ENCODE peak calls at places on chromosomes 11 and 22, in six cellular contexts. F, Z, X, J, Q and W are unnamed samples.

GRCh38 chr11:75445315-75445953 is 12.4 kb upstream of the KLHL35 start:
- DNase-seq in X (peak; percentile 80), J (peak; percentile 57), Q (peak; percentile 60), Z (peak; percentile 73), F (peak; percentile 67), W (peak; percentile 82)

GRCh38 chr11:16812274-16812673 is 73.8 kb downstream of the C11orf58 start:
- DNase-seq in X (no peak), Z (no peak), J (no peak), Q (no peak), F (no peak), W (no peak)

GRCh38 chr22:31206896-31207687 is 5.0 kb upstream of the LIMK2 start:
- DNase-seq in Z (peak; percentile 31), X (peak; percentile 57), Q (no peak), F (no peak), J (peak; percentile 22), W (peak; percentile 70)

GRCh38 chr11:103491777-103492176 is 382.6 kb downstream of the DYNC2H1 start:
- DNase-seq in X (no peak), J (no peak), F (peak; percentile 8), Q (no peak), Z (no peak), W (no peak)

GRCh38 chr11:69374110-69374981 is 80.4 kb downstream of the MYEOV start:
- DNase-seq in Q (no peak), X (peak; percentile 84), J (no peak), Z (peak; percentile 3), F (no peak), W (peak; percentile 26)

GRCh38 chr11:83166193-83166866 is 9.4 kb downstream of the PCF11 start:
- DNase-seq in J (no peak), Z (no peak), F (no peak), Q (no peak), X (no peak), W (no peak)

GRCh38 chr22:30680998-30681770 is 13.5 kb upstream of the OSBP2 start:
- DNase-seq in J (peak; percentile 36), X (no peak), Q (no peak), Z (no peak), F (no peak), W (peak; percentile 36)

GRCh38 chr11:111918390-111919256 is at the start of gene C11orf52:
- DNase-seq in Q (peak; percentile 50), Z (no peak), X (peak; percentile 83), J (peak; percentile 34), F (peak; percentile 35), W (peak; percentile 40)

GRCh38 chr22:39148727-39149535 is 3.5 kb downstream of the CBX7 start:
- DNase-seq in Q (peak; percentile 21), J (no peak), Z (peak; percentile 70), X (peak; percentile 54), F (peak; percentile 31), W (peak; percentile 79)

GRCh38 chr11:13109616-13110015 is 100.5 kb downstream of the RASSF10 start:
- DNase-seq in F (no peak), Z (no peak), X (no peak), J (no peak), Q (no peak), W (no peak)

GRCh38 chr22:39349967-39350802 is at the start of gene SYNGR1:
- DNase-seq in Z (no peak), X (no peak), F (peak; percentile 29), Q (no peak), J (no peak), W (peak; percentile 52)

GRCh38 chr11:131656839-131657211 is 286.4 kb downstream of the NTM start:
- DNase-seq in F (no peak), X (no peak), Z (no peak), Q (no peak), J (no peak), W (no peak)

GRCh38 chr11:134164490-134165370 is 59.0 kb downstream of the NCAPD3 start:
- DNase-seq in J (no peak), X (no peak), Q (no peak), F (no peak), Z (no peak), W (no peak)

GRCh38 chr11:113289341-113290187 is 24.8 kb upstream of the TTC12 start:
- DNase-seq in Q (peak; percentile 52), F (peak; percentile 61), X (peak; percentile 67), J (peak; percentile 64), Z (peak; percentile 54), W (peak; percentile 65)

GRCh38 chr11:90774727-90775572 is 552.1 kb upstream of the CHORDC1 start:
- DNase-seq in Q (no peak), Z (no peak), X (no peak), F (no peak), J (no peak), W (no peak)

GRCh38 chr11:1125803-1126202 is 31.9 kb upstream of the MUC5AC start:
- DNase-seq in Q (no peak), X (no peak), Z (no peak), J (no peak), F (no peak), W (peak; percentile 8)

GRCh38 chr11:64341429-64341828 is 1.4 kb downstream of the CCDC88B start:
- DNase-seq in J (no peak), Z (no peak), F (no peak), Q (no peak), X (peak; percentile 49), W (no peak)

GRCh38 chr11:14793546-14793945 is 98.5 kb downstream of the CYP2R1 start:
- DNase-seq in F (no peak), J (peak; percentile 22), Z (no peak), Q (no peak), X (no peak), W (no peak)

GRCh38 chr22:45179276-45180049 is 15.7 kb downstream of the NUP50 start:
- DNase-seq in F (no peak), X (no peak), J (no peak), Z (no peak), Q (no peak), W (no peak)

GRCh38 chr11:57354699-57355098 is 16.5 kb downstream of the P2RX3 start:
- DNase-seq in F (no peak), J (no peak), Z (no peak), X (peak; percentile 31), Q (no peak), W (no peak)

GRCh38 chr11:134564472-134565200 is 152.6 kb upstream of the B3GAT1 start:
- DNase-seq in J (no peak), Z (no peak), X (no peak), Q (no peak), F (no peak), W (no peak)

GRCh38 chr11:10076458-10077141 is 217.4 kb downstream of the SBF2 start:
- DNase-seq in F (peak; percentile 53), Z (no peak), Q (peak; percentile 31), X (no peak), J (peak; percentile 75), W (peak; percentile 88)

GRCh38 chr11:120271672-120272071 is 31.7 kb downstream of the POU2F3 start:
- DNase-seq in F (no peak), X (no peak), J (no peak), Q (no peak), Z (no peak), W (no peak)

GRCh38 chr22:49930128-49930527 is 11.7 kb downstream of the CRELD2 start:
- DNase-seq in X (no peak), Q (no peak), F (no peak), J (no peak), Z (no peak), W (peak; percentile 47)

GRCh38 chr11:102289510-102290078 is 27.7 kb upstream of the BIRC3 start:
- DNase-seq in J (no peak), F (no peak), Z (no peak), Q (peak; percentile 18), X (no peak), W (no peak)

GRCh38 chr22:33300165-33300564 is 242.0 kb upstream of the SYN3 start:
- DNase-seq in X (no peak), J (no peak), F (no peak), Z (no peak), Q (no peak), W (peak; percentile 52)

GRCh38 chr22:46844606-46845210 is 82.3 kb downstream of the TBC1D22A start:
- DNase-seq in Q (no peak), Z (no peak), F (no peak), J (no peak), X (no peak), W (no peak)

GRCh38 chr11:2554338-2555240 is 109.8 kb downstream of the KCNQ1 start:
- DNase-seq in X (peak; percentile 11), Z (no peak), J (no peak), Q (no peak), F (no peak), W (no peak)

GRCh38 chr22:25777870-25778269 is 35.9 kb downstream of the MYO18B start:
- DNase-seq in Q (peak; percentile 57), J (peak; percentile 69), F (peak; percentile 70), X (no peak), Z (no peak), W (no peak)

GRCh38 chr11:15911377-15912044 is 444.8 kb downstream of the SOX6 start:
- DNase-seq in J (peak; percentile 86), Q (peak; percentile 28), X (no peak), F (no peak), Z (no peak), W (peak; percentile 83)